ENCODE peak calls at places on chromosomes 3 and 15, in five cellular contexts. Z is PC-3, Y is IMR-90, F is AG04450, V is neuronal stem cell. L is an unnamed sample.

GRCh38 chr3:170356596-170357175 is 829 bp upstream of the SKIL start:
- DNase-seq in Y (peak), Z (peak), F (no peak), V (peak), L (peak)

GRCh38 chr3:111610612-111611054 is 15.5 kb upstream of the ZBED2 start:
- DNase-seq in Z (no peak), Y (no peak), F (no peak), V (no peak), L (no peak)

GRCh38 chr15:95872366-95872771 is 458.1 kb upstream of the NR2F2 start:
- DNase-seq in Z (peak), F (peak), Y (peak), V (no peak), L (peak)

GRCh38 chr15:42616107-42616506 is 40.7 kb downstream of the STARD9 start:
- DNase-seq in V (no peak), F (no peak), Y (no peak), Z (no peak), L (no peak)

GRCh38 chr15:90249123-90249863 is at the start of gene TTLL13:
- DNase-seq in Z (peak), V (peak), F (peak), Y (peak), L (peak)

GRCh38 chr3:159271799-159272512 is 470.1 kb downstream of the MFSD1 start:
- DNase-seq in Z (no peak), Y (no peak), V (no peak), F (no peak), L (no peak)

GRCh38 chr3:124157748-124158147 is 165.8 kb upstream of the ROPN1 start:
- DNase-seq in Y (no peak), V (no peak), F (no peak), Z (no peak), L (no peak)

GRCh38 chr3:183341545-183342288 is 86.7 kb downstream of the MCF2L2 start:
- DNase-seq in F (no peak), Z (no peak), V (no peak), Y (no peak), L (no peak)

GRCh38 chr3:55621026-55621422 is 133.9 kb upstream of the WNT5A start:
- DNase-seq in F (no peak), Z (no peak), V (no peak), Y (no peak), L (peak)

GRCh38 chr15:55685292-55685691 is 57.7 kb downstream of the PRTG start:
- DNase-seq in Y (peak), F (no peak), V (no peak), Z (no peak), L (no peak)

GRCh38 chr15:81863157-81863556 is 182.7 kb downstream of the MEX3B start:
- DNase-seq in Z (no peak), F (peak), V (no peak), Y (peak), L (no peak)

GRCh38 chr3:164737174-164737573 is 341.1 kb downstream of the SI start:
- DNase-seq in Z (no peak), V (no peak), Y (no peak), F (no peak), L (peak)

GRCh38 chr15:52656412-52656811 is 22.8 kb downstream of the ATOSA start:
- DNase-seq in V (no peak), Z (no peak), F (no peak), Y (no peak), L (no peak)

GRCh38 chr3:154040283-154040682 is 80.9 kb upstream of the ARHGEF26 start:
- DNase-seq in Z (peak), F (no peak), Y (peak), V (no peak), L (no peak)

GRCh38 chr15:64209680-64210334 is 47.0 kb upstream of the PPIB start:
- DNase-seq in Y (peak), F (peak), V (no peak), Z (peak), L (no peak)

GRCh38 chr15:70799667-70800450 is 36.5 kb upstream of the UACA start:
- DNase-seq in Y (peak), F (peak), Z (peak), V (no peak), L (no peak)

GRCh38 chr3:37906734-37907282 is 45.1 kb downstream of the CTDSPL start:
- DNase-seq in F (no peak), Z (no peak), V (no peak), Y (no peak), L (no peak)

GRCh38 chr3:123668906-123669305 is 84.1 kb upstream of the HACD2 start:
- DNase-seq in Z (no peak), F (no peak), V (no peak), Y (no peak), L (no peak)

GRCh38 chr3:131216801-131217200 is 164.8 kb upstream of the NUDT16 start:
- DNase-seq in Z (peak), V (no peak), Y (peak), F (no peak), L (peak)

GRCh38 chr15:90607361-90607760 is 77.6 kb downstream of the CRTC3 start:
- DNase-seq in Z (no peak), Y (no peak), F (no peak), V (no peak), L (no peak)

GRCh38 chr3:56835626-56836025 is 33.9 kb upstream of the ARHGEF3 start:
- DNase-seq in F (no peak), Z (peak), Y (peak), V (no peak), L (no peak)

GRCh38 chr15:89758981-89759380 is 7.9 kb upstream of the MESP1 start:
- DNase-seq in Y (no peak), F (no peak), V (no peak), Z (no peak), L (no peak)

GRCh38 chr3:148648685-148649352 is 48.9 kb upstream of the AGTR1 start:
- DNase-seq in V (no peak), Z (no peak), Y (peak), F (peak), L (no peak)

GRCh38 chr3:131402391-131403039 is 20.9 kb downstream of the NUDT16 start:
- DNase-seq in Y (peak), F (no peak), V (no peak), Z (peak), L (no peak)

GRCh38 chr3:45654344-45654934 is 34.8 kb upstream of the SACM1L start:
- DNase-seq in Y (no peak), V (no peak), F (no peak), Z (peak), L (no peak)

GRCh38 chr15:90716317-90716975 is 700 bp upstream of the BLM start:
- DNase-seq in V (no peak), F (no peak), Z (no peak), Y (peak), L (no peak)

GRCh38 chr3:8490079-8490552 is 11.5 kb upstream of the LMCD1 start:
- DNase-seq in Z (peak), V (no peak), F (peak), Y (peak), L (peak)

GRCh38 chr3:40924559-40925058 is 274.7 kb upstream of the CTNNB1 start:
- DNase-seq in F (no peak), Z (no peak), V (no peak), Y (no peak), L (no peak)

L was measured in ELF-1.